ENCODE peak calls at places on chromosomes 1 and 21, in four cellular contexts. U is IMR-90, Q is coronary artery, X is tibial artery. L is an unnamed sample.

GRCh38 chr1:203306089-203306969 is 1.0 kb downstream of the BTG2 start:
- DNase-seq in U (peak; percentile 75), Q (peak; percentile 94), X (peak; percentile 96), L (peak; percentile 83)

GRCh38 chr1:231266811-231267322 is 25.9 kb downstream of the GNPAT start:
- DNase-seq in U (peak; percentile 32), Q (no peak), X (no peak), L (peak; percentile 35)

GRCh38 chr1:222547944-222548671 is at the start of gene HHIPL2:
- DNase-seq in U (no peak), Q (no peak), X (no peak), L (peak; percentile 10)

GRCh38 chr1:155934933-155935590 is 849 bp upstream of the KHDC4 start:
- DNase-seq in U (no peak), Q (no peak), X (no peak), L (no peak)

GRCh38 chr1:14553711-14554110 is 44.8 kb upstream of the KAZN start:
- DNase-seq in U (no peak), Q (no peak), X (no peak), L (no peak)

GRCh38 chr1:76278711-76279386 is 204.3 kb downstream of the ST6GALNAC3 start:
- DNase-seq in U (no peak), Q (no peak), X (no peak), L (no peak)

GRCh38 chr1:47782414-47783165 is 214.6 kb downstream of the TRABD2B start:
- DNase-seq in U (no peak), Q (peak; percentile 84), X (peak; percentile 62), L (peak; percentile 11)

GRCh38 chr1:240111558-240111957 is 19.9 kb downstream of the FMN2 start:
- DNase-seq in U (no peak), Q (no peak), X (no peak), L (no peak)

GRCh38 chr1:4095466-4095865 is 195.4 kb upstream of the C1orf174 start:
- DNase-seq in U (no peak), Q (no peak), X (no peak), L (no peak)

GRCh38 chr1:41423511-41424191 is 60.8 kb downstream of the EDN2 start:
- DNase-seq in U (no peak), Q (no peak), X (no peak), L (no peak)

GRCh38 chr1:184691719-184692324 is 62.8 kb downstream of the EDEM3 start:
- DNase-seq in U (peak; percentile 68), Q (no peak), X (no peak), L (peak; percentile 70)

GRCh38 chr1:156401681-156402081 is 32.7 kb downstream of the RHBG start:
- DNase-seq in U (no peak), Q (no peak), X (no peak), L (no peak)

GRCh38 chr1:51627672-51628071 is 10.8 kb downstream of the OSBPL9 start:
- DNase-seq in U (peak; percentile 67), Q (no peak), X (no peak), L (peak; percentile 79)

GRCh38 chr1:70656371-70656770 is 245.3 kb downstream of the CTH start:
- DNase-seq in U (no peak), Q (no peak), X (no peak), L (no peak)

GRCh38 chr1:231683439-231684165 is 57.0 kb downstream of the DISC1 start:
- DNase-seq in U (no peak), Q (no peak), X (no peak), L (no peak)

GRCh38 chr1:36871146-36871971 is 163.0 kb downstream of the GRIK3 start:
- DNase-seq in U (peak; percentile 6), Q (no peak), X (no peak), L (no peak)

GRCh38 chr1:204447736-204448135 is 36.1 kb upstream of the PPP1R15B start:
- DNase-seq in U (no peak), Q (no peak), X (no peak), L (no peak)

GRCh38 chr1:15264769-15265168 is 17.7 kb downstream of the FHAD1 start:
- DNase-seq in U (no peak), Q (no peak), X (no peak), L (no peak)

GRCh38 chr1:154499446-154499845 is 2.6 kb upstream of the TDRD10 start:
- DNase-seq in U (no peak), Q (no peak), X (no peak), L (no peak)

GRCh38 chr1:205241366-205242030 is 13.8 kb downstream of the TMCC2 start:
- DNase-seq in U (no peak), Q (peak; percentile 41), X (no peak), L (no peak)

GRCh38 chr21:46097826-46098286 is at the start of gene COL6A2:
- DNase-seq in U (peak; percentile 71), Q (peak; percentile 80), X (peak; percentile 62), L (peak; percentile 76)
- TF ChIP-seq CTCF in U (peak; percentile 42), Q (peak; percentile 32), X (peak; percentile 47), L (no peak)

DNA sequence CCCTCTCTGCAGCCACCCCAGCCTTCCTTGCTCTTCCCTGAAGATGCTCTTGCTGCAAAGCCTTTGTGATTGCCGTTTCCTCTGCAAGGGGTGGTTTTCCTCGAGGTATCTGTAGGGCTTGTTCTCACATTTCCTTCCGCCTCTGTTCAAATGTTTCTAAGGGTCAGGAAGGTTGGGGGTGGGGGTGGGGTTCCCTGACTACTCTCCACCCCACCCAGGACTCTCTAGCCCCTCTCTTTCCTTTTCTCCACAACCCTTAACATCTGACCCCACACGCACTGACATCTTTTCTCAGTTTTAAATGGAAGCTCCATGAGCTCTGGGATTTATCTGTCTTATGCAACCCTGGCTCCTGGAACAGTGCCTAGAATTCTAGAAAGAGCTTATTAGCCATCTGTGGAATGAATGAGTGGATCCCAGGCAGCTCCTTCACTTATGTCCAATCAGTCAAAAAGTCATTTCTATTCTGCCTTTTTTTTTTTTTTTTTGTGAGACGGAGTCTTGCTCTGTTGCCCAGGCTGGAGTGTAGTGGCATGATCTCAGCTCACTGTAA is 27.3 kb upstream of the ZNF362 start:
- DNase-seq in U (peak; percentile 92), Q (no peak), X (peak; percentile 33), L (peak; percentile 94)
- H3K4me3 ChIP-seq in U (no peak overlapping the region), Q (no peak overlapping the region), X (no peak overlapping the region), L (no peak overlapping the region)

DNA sequence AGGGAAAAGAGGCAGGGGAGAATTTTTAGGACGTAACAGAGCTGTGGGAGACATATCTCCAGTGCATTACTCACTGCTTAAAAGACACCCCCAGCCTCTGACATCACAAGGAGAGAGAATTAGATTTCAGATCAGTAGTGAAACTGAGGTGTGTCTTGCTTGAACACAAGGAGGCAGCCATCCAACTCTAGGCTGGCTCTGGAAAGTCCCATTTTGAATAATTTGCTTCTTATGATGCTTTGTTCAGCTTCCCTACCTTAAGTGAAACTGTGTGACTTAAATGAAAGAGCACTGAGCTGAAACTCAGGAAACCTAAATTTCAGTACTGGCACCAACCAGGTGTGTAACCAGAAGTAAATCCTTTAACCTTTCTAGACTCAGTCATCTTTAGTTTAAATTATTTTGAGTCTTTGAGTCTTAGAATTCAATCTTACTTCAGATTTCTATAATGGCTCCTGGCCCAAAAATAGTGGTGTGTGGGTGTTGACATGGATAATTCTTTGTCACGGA is 251.6 kb upstream of the SGIP1 start:
- DNase-seq in U (peak; percentile 95), Q (no peak), X (no peak), L (peak; percentile 84)
- TF ChIP-seq CTCF in U (no peak), Q (no peak), X (no peak), L (peak; percentile 32)

DNA sequence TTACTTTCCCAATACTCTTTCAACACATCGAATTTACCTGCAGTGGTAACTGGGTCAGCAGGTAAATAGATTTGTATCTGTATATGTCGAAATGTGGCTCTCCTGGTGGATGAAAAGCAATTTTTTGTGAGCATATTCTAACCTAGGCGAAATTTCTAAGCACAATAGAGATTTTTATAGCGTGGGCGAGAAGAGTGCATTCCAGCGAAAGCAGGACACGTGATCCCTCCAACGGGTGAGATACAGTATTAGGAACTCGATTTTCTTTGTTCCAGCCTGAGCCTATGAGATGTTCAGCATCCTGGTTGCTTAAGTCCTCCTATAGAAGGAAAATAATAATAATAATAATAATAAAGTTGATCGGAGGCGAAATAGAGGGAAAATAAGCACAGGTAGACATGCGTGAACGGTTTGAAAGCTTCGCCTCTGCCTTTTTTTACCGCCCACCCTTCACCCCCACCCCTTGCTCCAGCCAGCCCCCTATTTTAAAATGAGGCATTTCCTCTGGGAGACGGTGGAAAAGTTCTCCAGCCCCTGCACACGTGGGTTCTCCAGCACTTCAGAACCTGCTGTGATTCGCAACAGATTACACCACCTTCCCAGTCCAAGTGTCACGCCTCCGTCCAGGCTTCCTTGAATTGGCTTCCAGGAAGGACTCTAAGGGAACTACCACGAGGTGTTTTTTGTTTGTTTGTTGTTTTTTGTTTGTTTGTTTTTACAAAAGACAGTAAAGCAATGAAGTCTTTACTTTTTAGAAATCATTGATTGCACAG is 2.4 kb downstream of the LRRC7 start:
- DNase-seq in U (no peak), Q (no peak), X (no peak), L (peak; percentile 22)
- H3K4me3 ChIP-seq in U (no peak overlapping the region), Q (peak overlapping the region; percentile 78), X (no peak overlapping the region), L (no peak overlapping the region)

DNA sequence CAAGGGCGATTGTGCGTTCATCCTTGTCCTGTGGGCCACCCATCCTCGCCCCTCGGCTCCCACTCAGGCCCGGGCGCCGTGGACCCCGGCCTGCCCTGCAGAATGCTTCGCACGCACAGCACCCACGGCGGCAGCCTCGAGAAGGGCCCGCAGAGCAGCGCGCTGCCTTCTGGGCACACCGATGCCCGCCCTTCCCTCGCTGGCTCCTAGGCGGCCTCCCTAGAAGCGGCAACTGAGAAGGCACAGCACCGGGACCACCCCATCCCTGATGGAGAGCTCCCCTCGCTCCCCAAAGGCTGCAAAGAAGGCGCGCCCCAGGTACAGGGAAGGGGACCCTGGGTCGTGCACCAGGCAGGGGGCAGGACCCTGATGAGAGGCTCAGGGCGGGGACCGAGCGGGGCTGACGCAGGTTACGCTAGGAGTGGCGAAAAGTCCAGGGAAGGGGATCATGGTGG is 974 bp downstream of the CAPZB start:
- DNase-seq in U (no peak), Q (no peak), X (peak; percentile 28), L (no peak)
- TF ChIP-seq CTCF in U (no peak), Q (no peak), X (no peak), L (no peak)

GRCh38 chr1:182127656-182128055 is 66.1 kb upstream of the ZNF648 start:
- DNase-seq in U (no peak), Q (no peak), X (no peak), L (no peak)

GRCh38 chr1:182122855-182123254 is 61.3 kb upstream of the ZNF648 start:
- DNase-seq in U (no peak), Q (no peak), X (no peak), L (no peak)

GRCh38 chr1:182128502-182128901 is 67.0 kb upstream of the ZNF648 start:
- DNase-seq in U (no peak), Q (no peak), X (no peak), L (no peak)

GRCh38 chr1:182129398-182129797 is 67.9 kb upstream of the ZNF648 start:
- DNase-seq in U (no peak), Q (no peak), X (no peak), L (no peak)

DNA sequence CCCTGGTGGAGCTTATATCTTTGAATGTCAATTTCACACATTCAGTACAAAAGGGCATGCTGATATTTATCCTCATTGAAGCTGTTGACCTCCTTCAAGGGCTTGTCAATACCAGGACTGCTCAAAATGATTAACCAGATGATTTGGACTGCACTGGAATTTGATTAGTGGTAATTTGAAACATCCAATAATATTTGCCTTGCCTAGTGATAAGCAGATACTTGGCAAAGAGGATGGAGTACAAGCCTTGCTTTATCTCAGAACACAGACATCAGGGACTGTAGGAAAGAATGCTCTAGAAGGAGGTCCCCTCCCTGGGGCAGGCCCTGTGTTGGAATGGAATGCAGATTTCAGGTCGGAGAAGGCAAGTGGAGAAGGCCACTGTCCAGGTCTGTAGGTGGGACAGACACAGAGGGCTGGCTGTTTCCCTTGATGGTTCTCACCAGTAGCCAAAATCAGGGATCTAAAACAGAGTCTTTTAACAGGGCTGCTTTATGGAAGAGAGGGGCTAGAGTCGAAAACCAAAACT is 64.8 kb upstream of the ZNF648 start:
- DNase-seq in U (no peak), Q (no peak), X (no peak), L (no peak)
- H3K4me3 ChIP-seq in U (no peak overlapping the region), Q (no peak overlapping the region), X (no peak overlapping the region), L (no peak overlapping the region)